ENCODE peak calls at places on chromosomes 7 and 10, in ten cellular contexts. E is RWPE1; T is tibial nerve; L is GM23338; Y is left ventricle myocardium inferior; M is astrocyte of the spinal cord; F is CD4-positive, alpha-beta T cell; Q is B cell; I is GM10248; O is endodermal cell. R is an unnamed sample.

GRCh38 chr7:49773082-49773938 is at the start of gene VWC2:
- DNase-seq in E (no peak), Q (no peak), F (no peak), L (peak; percentile 63), M (no peak), O (peak; percentile 74), Y (peak; percentile 52), T (no peak), I (peak; percentile 34), R (no peak)

GRCh38 chr10:111491154-111491553 is 414.3 kb downstream of the ADRA2A start:
- DNase-seq in Y (no peak), O (no peak), F (no peak), L (no peak), T (no peak), E (no peak), M (no peak), I (no peak), Q (no peak), R (no peak)

GRCh38 chr7:157576415-157576814 is 239.6 kb downstream of the DNAJB6 start:
- DNase-seq in L (no peak), O (no peak), T (no peak), M (no peak), E (no peak), F (peak; percentile 57), Q (peak; percentile 52), I (no peak), Y (no peak), R (peak; percentile 82)

GRCh38 chr10:12839941-12840611 is 161.4 kb downstream of the CCDC3 start:
- DNase-seq in M (peak; percentile 32), I (no peak), E (no peak), T (no peak), O (no peak), L (no peak), F (no peak), Q (no peak), Y (no peak), R (no peak)

GRCh38 chr7:138388673-138389491 is 71.2 kb upstream of the TRIM24 start:
- DNase-seq in E (peak; percentile 18), Y (no peak), F (no peak), L (no peak), I (no peak), M (no peak), O (no peak), Q (no peak), T (no peak), R (no peak)

GRCh38 chr7:27165089-27165654 is at the start of gene HOXA9:
- DNase-seq in I (no peak), L (peak; percentile 54), Y (peak; percentile 32), E (peak; percentile 87), Q (no peak), M (peak; percentile 83), T (peak; percentile 92), O (no peak), F (no peak), R (no peak)

GRCh38 chr10:65394898-65395297 is 1530.9 kb upstream of the LRRTM3 start:
- DNase-seq in Y (no peak), O (no peak), T (no peak), E (peak; percentile 33), F (no peak), Q (no peak), I (no peak), L (no peak), M (peak; percentile 74), R (no peak)

GRCh38 chr10:29394321-29394932 is 105.6 kb downstream of the LYZL1 start:
- DNase-seq in E (no peak), O (peak; percentile 57), F (no peak), L (peak; percentile 32), M (no peak), I (no peak), Y (no peak), Q (no peak), T (no peak), R (no peak)

GRCh38 chr7:4830176-4830575 is 31.7 kb downstream of the PAPOLB start:
- DNase-seq in E (no peak), I (peak; percentile 57), F (peak; percentile 54), O (peak; percentile 94), L (peak; percentile 93), M (peak; percentile 55), Q (peak; percentile 51), T (peak; percentile 61), Y (peak; percentile 68), R (peak; percentile 78)

GRCh38 chr10:29691564-29692064 is 56.8 kb upstream of the SVIL start:
- DNase-seq in O (no peak), I (no peak), F (no peak), M (peak; percentile 65), T (no peak), L (no peak), E (peak; percentile 87), Y (no peak), Q (no peak), R (no peak)

GRCh38 chr10:34916368-34916767 is 101.3 kb upstream of the PARD3 start:
- DNase-seq in Q (no peak), M (peak; percentile 85), E (peak; percentile 38), T (peak; percentile 10), F (no peak), Y (no peak), I (no peak), O (no peak), L (no peak), R (peak; percentile 4)

GRCh38 chr10:32160866-32161265 is 104.6 kb upstream of the KIF5B start:
- DNase-seq in Y (no peak), I (no peak), T (no peak), L (no peak), O (no peak), M (no peak), E (no peak), F (no peak), Q (no peak), R (no peak)

GRCh38 chr7:47890606-47891005 is 57.7 kb downstream of the PKD1L1 start:
- DNase-seq in Q (no peak), M (no peak), Y (no peak), O (no peak), F (no peak), L (no peak), E (no peak), T (no peak), I (no peak), R (no peak)

GRCh38 chr10:5737352-5737751 is 52.7 kb downstream of the TASOR2 start:
- DNase-seq in O (peak; percentile 76), E (no peak), Q (no peak), L (peak; percentile 70), F (no peak), T (no peak), I (no peak), M (no peak), Y (no peak), R (no peak)
- TF ChIP-seq CTCF in O (peak; percentile 66), E (no peak), Q (peak; percentile 14), L (peak; percentile 48), F (no peak), T (no peak), I (no peak), M (peak; percentile 12), Y (no peak), R (no peak)

DNA sequence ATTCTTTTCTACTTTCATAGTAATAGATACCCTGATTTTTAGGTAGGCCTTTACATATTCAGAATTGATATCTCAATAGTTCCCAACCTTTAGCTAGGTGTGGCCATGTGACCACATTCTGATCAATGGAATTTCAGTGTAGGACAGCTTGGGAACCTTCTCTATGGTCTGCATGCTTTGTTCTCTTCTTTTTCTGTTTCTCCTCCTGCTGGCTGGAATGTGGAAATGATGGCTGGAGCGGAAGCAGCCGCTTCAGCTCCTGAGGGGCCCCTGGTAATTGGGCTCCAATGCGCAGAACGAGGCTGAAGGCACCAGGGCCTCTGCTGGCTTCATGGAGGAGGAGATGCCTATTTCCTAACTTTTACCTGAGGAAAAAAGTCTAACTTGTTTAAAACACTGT is 152.6 kb downstream of the ZMYND11 start:
- DNase-seq in E (peak; percentile 11), F (no peak), Q (no peak), L (peak; percentile 80), Y (no peak), I (no peak), T (no peak), O (peak; percentile 86), M (no peak), R (no peak)
- TF ChIP-seq CTCF in E (no peak), F (no peak), Q (no peak), L (peak; percentile 42), Y (peak; percentile 14), I (no peak), T (no peak), O (peak; percentile 64), M (peak; percentile 26), R (no peak)

DNA sequence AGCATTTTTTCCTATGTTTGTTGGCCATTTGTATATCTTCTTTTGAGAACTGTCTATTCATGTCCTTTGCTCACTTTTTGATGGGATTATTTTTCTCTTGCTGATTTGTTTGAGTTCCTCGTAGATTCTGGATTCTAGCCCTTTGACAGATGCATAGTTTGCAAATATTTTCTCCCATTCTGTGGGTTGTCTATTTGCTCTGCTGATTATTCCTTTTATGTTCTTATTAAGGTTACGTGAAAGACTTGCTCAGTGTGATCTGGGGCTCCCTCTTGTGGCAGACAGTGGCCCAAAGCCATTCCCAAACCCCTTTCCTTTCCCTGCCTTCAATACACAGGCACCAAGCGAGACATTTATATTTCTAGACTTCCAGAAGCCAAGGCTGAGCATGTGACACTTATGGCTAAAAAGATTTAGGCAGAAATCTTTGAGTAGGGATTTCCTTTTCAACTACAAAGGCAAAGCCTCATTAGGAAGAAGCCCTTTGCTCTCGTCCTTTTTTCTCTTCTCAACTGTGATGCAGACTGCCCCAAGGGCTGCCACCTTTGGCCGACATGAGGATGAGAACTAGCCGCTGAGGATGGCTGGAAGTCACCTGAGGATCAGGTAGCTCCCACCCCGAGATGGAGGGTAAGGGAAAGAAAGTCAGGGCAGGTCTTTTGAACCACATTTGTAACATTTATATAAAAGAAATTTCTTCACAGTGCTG is 23.6 kb downstream of the ST8SIA6 start:
- DNase-seq in F (peak; percentile 69), Y (peak; percentile 59), E (peak; percentile 56), O (peak; percentile 91), M (peak; percentile 85), T (peak; percentile 91), L (peak; percentile 82), Q (peak; percentile 51), I (peak; percentile 40), R (peak; percentile 70)
- TF ChIP-seq CTCF in F (peak; percentile 98), Y (peak; percentile 93), E (peak; percentile 94), O (peak; percentile 97), M (peak; percentile 92), T (peak; percentile 76), L (peak; percentile 90), Q (peak; percentile 85), I (peak; percentile 84), R (peak; percentile 94)

GRCh38 chr10:70254795-70255328 is 21.6 kb upstream of the PPA1 start:
- DNase-seq in O (no peak), E (no peak), L (no peak), Y (no peak), T (no peak), M (no peak), Q (no peak), F (no peak), I (no peak), R (peak; percentile 27)

GRCh38 chr10:70247360-70247759 is 14.1 kb upstream of the PPA1 start:
- DNase-seq in T (no peak), O (no peak), M (no peak), E (no peak), F (no peak), Y (no peak), Q (no peak), L (no peak), I (no peak), R (no peak)

GRCh38 chr10:70253878-70254765 is 20.9 kb upstream of the PPA1 start:
- DNase-seq in L (no peak), M (no peak), I (no peak), T (no peak), Q (no peak), Y (no peak), E (no peak), O (no peak), F (no peak), R (no peak)

GRCh38 chr10:70255329-70256299 is 22.4 kb upstream of the PPA1 start:
- DNase-seq in M (peak; percentile 69), F (no peak), Y (no peak), I (peak; percentile 40), T (no peak), L (peak; percentile 37), O (no peak), E (peak; percentile 76), Q (no peak), R (peak; percentile 18)

GRCh38 chr10:70250956-70251680 is 17.9 kb upstream of the PPA1 start:
- DNase-seq in Q (no peak), E (no peak), L (no peak), T (no peak), M (no peak), Y (no peak), F (no peak), O (no peak), I (no peak), R (no peak)
- TF ChIP-seq CTCF in Q (no peak), E (no peak), L (no peak), T (no peak), M (no peak), Y (no peak), F (no peak), O (no peak), I (no peak), R (no peak)